ENCODE peak calls at places on chromosomes 16 and 17, in ten cellular contexts. D is NB4, I is breast epithelium, R is tibial nerve, O is esophagus squamous epithelium, T is lower leg skin, E is body of pancreas, B is IMR-90, P is heart left ventricle, X is A549. G is an unnamed sample.

GRCh38 chr17:67700037-67700436 is 17.7 kb upstream of the NOL11 start:
- DNase-seq in O (no peak), T (no peak), X (no peak), E (no peak), B (no peak), D (no peak), R (no peak), P (no peak), I (no peak), G (no peak)

GRCh38 chr17:45006927-45007461 is 38.9 kb upstream of the C1QL1 start:
- DNase-seq in X (no peak), R (no peak), T (no peak), O (no peak), B (no peak), E (no peak), I (no peak), D (peak; percentile 32), P (no peak), G (no peak)

GRCh38 chr17:70373369-70373768 is 204.0 kb downstream of the KCNJ2 start:
- DNase-seq in B (no peak), D (no peak), X (no peak), E (no peak), R (no peak), P (no peak), T (no peak), I (no peak), O (no peak), G (no peak)

GRCh38 chr17:76538941-76539340 is 903 bp upstream of the PRCD start:
- DNase-seq in E (no peak), I (no peak), O (no peak), R (no peak), T (no peak), P (no peak), D (no peak), X (no peak), B (no peak), G (no peak)

GRCh38 chr16:7303014-7303676 is 29.5 kb upstream of the RBFOX1 start:
- DNase-seq in R (no peak), E (peak; percentile 6), O (no peak), X (no peak), B (no peak), I (no peak), P (peak; percentile 66), D (no peak), T (no peak), G (no peak)

GRCh38 chr17:76492250-76492988 is 8.8 kb downstream of the RHBDF2 start:
- DNase-seq in R (no peak), E (no peak), X (no peak), D (peak; percentile 64), B (no peak), O (no peak), T (no peak), I (no peak), P (no peak), G (no peak)

GRCh38 chr17:263271-263670 is 81.8 kb upstream of the DOC2B start:
- DNase-seq in R (no peak), I (peak; percentile 17), T (no peak), B (no peak), E (no peak), O (no peak), X (no peak), D (no peak), P (no peak), G (peak; percentile 50)

GRCh38 chr16:66569131-66569530 is 2.9 kb downstream of the CMTM1 start:
- DNase-seq in I (no peak), B (peak; percentile 87), D (no peak), R (no peak), X (no peak), T (no peak), O (no peak), E (no peak), P (no peak), G (no peak)

GRCh38 chr16:53773150-53773846 is 69.3 kb downstream of the FTO start:
- DNase-seq in P (no peak), T (peak; percentile 43), E (peak; percentile 56), I (no peak), D (peak; percentile 88), X (peak; percentile 51), B (peak; percentile 79), R (peak; percentile 28), O (no peak), G (no peak)

GRCh38 chr17:58960068-58960467 is 146.6 kb downstream of the TRIM37 start:
- DNase-seq in P (no peak), T (no peak), O (no peak), R (no peak), X (peak; percentile 16), D (peak; percentile 25), I (no peak), E (peak; percentile 13), B (peak; percentile 74), G (no peak)

GRCh38 chr16:85195884-85196816 is 83.9 kb upstream of the CIBAR2 start:
- DNase-seq in E (peak; percentile 87), X (no peak), T (no peak), P (no peak), B (no peak), O (no peak), I (no peak), D (no peak), R (no peak), G (peak; percentile 89)

GRCh38 chr16:38941-39892 is 14.2 kb downstream of the POLR3K start:
- DNase-seq in X (no peak), D (peak; percentile 61), I (peak; percentile 59), O (no peak), B (no peak), E (no peak), P (peak; percentile 49), T (no peak), R (no peak), G (no peak)

GRCh38 chr16:456891-457483 is 31.5 kb downstream of the RAB11FIP3 start:
- DNase-seq in I (no peak), B (peak; percentile 56), D (no peak), O (no peak), E (peak; percentile 51), T (no peak), X (no peak), R (no peak), P (no peak), G (no peak)

GRCh38 chr17:6494239-6494941 is 50.1 kb downstream of the PIMREG start:
- DNase-seq in T (no peak), P (no peak), E (no peak), B (no peak), R (no peak), D (no peak), X (no peak), O (no peak), I (no peak), G (peak; percentile 28)

GRCh38 chr17:6497496-6498221 is 53.4 kb downstream of the PIMREG start:
- DNase-seq in X (no peak), I (peak; percentile 44), R (no peak), E (no peak), B (no peak), D (peak; percentile 75), P (no peak), O (no peak), T (no peak), G (peak; percentile 43)

GRCh38 chr17:6495450-6496115 is 51.3 kb downstream of the PIMREG start:
- DNase-seq in O (no peak), T (no peak), D (no peak), B (no peak), E (no peak), I (peak; percentile 36), X (no peak), P (no peak), R (no peak), G (peak; percentile 27)

GRCh38 chr17:6496636-6497441 is 52.6 kb downstream of the PIMREG start:
- DNase-seq in P (no peak), I (peak; percentile 35), E (no peak), R (no peak), X (no peak), B (no peak), D (peak; percentile 35), T (no peak), O (no peak), G (peak; percentile 55)

GRCh38 chr17:6496116-6496481 is 51.8 kb downstream of the PIMREG start:
- DNase-seq in P (no peak), B (no peak), D (peak; percentile 52), T (no peak), O (no peak), I (peak; percentile 41), E (no peak), X (no peak), R (no peak), G (peak; percentile 37)
- H3K4me3 ChIP-seq in P (no peak overlapping the region), B (no peak overlapping the region), D (no peak overlapping the region), T (no peak overlapping the region), O (no peak overlapping the region), I (no peak overlapping the region), E (no peak overlapping the region), X (no peak overlapping the region), R (no peak overlapping the region), G (no peak overlapping the region)

GRCh38 chr17:61463068-61463980 is 11.1 kb downstream of the TBX4 start:
- DNase-seq in E (no peak), P (no peak), X (no peak), D (no peak), O (no peak), B (no peak), R (no peak), T (no peak), I (no peak), G (peak; percentile 55)
- TF ChIP-seq CTCF in E (no peak), P (no peak), X (no peak), D (no peak), O (no peak), B (no peak), R (no peak), T (no peak), I (no peak), G (no peak)

DNA sequence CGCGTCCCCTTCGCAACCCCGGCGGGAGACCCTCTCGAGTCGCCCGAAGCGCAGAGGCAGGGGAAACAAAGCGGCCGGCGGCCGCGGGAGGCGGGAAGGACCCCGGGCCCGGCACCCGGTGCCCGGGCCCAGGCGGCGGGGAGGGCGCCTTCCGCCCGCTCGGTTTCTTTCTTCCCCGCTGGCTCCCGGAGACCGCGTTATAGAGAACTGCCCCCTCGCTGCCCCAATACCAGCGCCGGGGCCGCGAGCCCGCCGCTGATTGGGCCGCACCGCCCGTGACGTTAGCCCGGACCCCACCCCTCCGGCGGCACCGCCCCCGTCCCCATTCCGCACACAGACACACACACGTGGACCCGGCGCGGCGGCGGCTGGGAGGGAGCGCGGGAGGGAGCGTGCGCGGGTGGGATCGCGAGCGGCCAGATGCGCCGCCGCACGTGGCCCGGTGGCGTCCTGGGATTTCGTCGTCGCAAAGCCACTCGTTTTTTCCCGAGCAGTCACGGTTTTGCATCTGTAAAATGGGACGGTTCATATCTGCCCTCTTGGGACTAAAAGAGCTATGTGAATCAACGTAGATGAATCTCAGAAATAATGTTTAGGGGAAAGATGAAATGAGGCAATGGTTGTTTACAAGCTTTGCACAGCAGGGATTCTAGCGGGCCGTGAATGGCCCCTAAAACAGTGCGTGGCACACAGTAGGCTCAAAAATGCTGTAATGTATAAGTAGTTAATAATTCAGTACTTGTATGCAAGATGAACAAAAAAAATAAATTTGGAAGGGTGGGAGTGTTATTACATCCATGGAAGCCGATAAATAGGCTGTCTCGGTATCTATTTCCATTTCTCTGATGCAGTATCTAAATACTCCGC is at the start of gene EPOP:
- DNase-seq in I (peak; percentile 85), X (peak; percentile 90), D (peak; percentile 93), P (peak; percentile 93), O (peak; percentile 35), B (peak; percentile 76), R (peak; percentile 67), T (peak; percentile 72), E (peak; percentile 91), G (peak; percentile 91)
- TF ChIP-seq POLR2A in I (no peak), X (peak; percentile 80), D (peak; percentile 56), P (peak; percentile 53), O (peak; percentile 73), B (peak; percentile 55), R (no peak), T (no peak), E (peak; percentile 75), G (no peak)

GRCh38 chr17:17020821-17021193 is 21.4 kb upstream of the MPRIP start:
- DNase-seq in X (no peak), D (no peak), E (no peak), O (no peak), T (no peak), B (no peak), I (peak; percentile 42), R (no peak), P (peak; percentile 19), G (no peak)
- H3K4me3 ChIP-seq in X (no peak overlapping the region), D (no peak overlapping the region), E (no peak overlapping the region), O (no peak overlapping the region), T (no peak overlapping the region), B (no peak overlapping the region), I (no peak overlapping the region), R (no peak overlapping the region), P (no peak overlapping the region), G (no peak overlapping the region)

G was measured in sigmoid colon.